ENCODE peak calls at places on chromosomes 4 and X, in seven cellular contexts. W, S, X, N, D, A and G are unnamed samples. For H3K4me1, the result is how much of the 10 kb centered on the place peaks cover.

GRCh38 chr4:71130827-71131603 is 137.6 kb downstream of the DCK start:
- DNase-seq in W (no peak), S (no peak), X (no peak), N (no peak), D (no peak), A (no peak), G (no peak)

GRCh38 chr4:129092636-129093172 is 635 bp downstream of the SCLT1 start:
- DNase-seq in W (no peak), S (no peak), X (no peak), N (no peak), D (no peak), A (no peak), G (no peak)

GRCh38 chrX:15358533-15358932 is 23.2 kb upstream of the PIGA start:
- DNase-seq in W (no peak), S (no peak), X (no peak), N (no peak), D (no peak), A (no peak), G (no peak)

GRCh38 chr4:47642985-47643745 is 158.1 kb downstream of the ATP10D start:
- DNase-seq in W (no peak), S (no peak), X (no peak), N (no peak), D (no peak), A (no peak), G (no peak)

GRCh38 chr4:120083152-120083551 is 16.5 kb upstream of the MAD2L1 start:
- DNase-seq in W (no peak), S (no peak), X (no peak), N (no peak), D (no peak), A (no peak), G (no peak)

GRCh38 chr4:178314287-178314686 is 872.0 kb upstream of the AGA start:
- DNase-seq in W (no peak), S (no peak), X (no peak), N (no peak), D (no peak), A (no peak), G (no peak)

GRCh38 chrX:14641681-14642655 is 112.6 kb downstream of the GLRA2 start:
- DNase-seq in W (no peak), S (no peak), X (no peak), N (no peak), D (no peak), A (no peak), G (no peak)

GRCh38 chr4:48175328-48175727 is 41.3 kb upstream of the TXK start:
- DNase-seq in W (no peak), S (no peak), X (no peak), N (no peak), D (no peak), A (no peak), G (peak)

GRCh38 chrX:10327651-10328050 is 170.9 kb downstream of the CLCN4 start:
- DNase-seq in W (no peak), S (no peak), X (no peak), N (no peak), D (no peak), A (peak), G (peak)

GRCh38 chrX:129637217-129638109 is 17.3 kb downstream of the APLN start:
- DNase-seq in W (peak), S (peak), X (peak), N (peak), D (peak), A (peak), G (peak)

GRCh38 chr4:1576200-1576960 is 107.7 kb downstream of the FAM53A start:
- DNase-seq in W (no peak), S (no peak), X (no peak), N (peak), D (peak), A (no peak), G (peak)

GRCh38 chr4:17236686-17237085 is 275.2 kb downstream of the QDPR start:
- DNase-seq in W (no peak), S (no peak), X (no peak), N (no peak), D (no peak), A (no peak), G (no peak)

GRCh38 chr4:47040828-47041227 is 9.5 kb downstream of the GABRB1 start:
- DNase-seq in W (no peak), S (no peak), X (no peak), N (no peak), D (no peak), A (no peak), G (no peak)

GRCh38 chr4:108333353-108333920 is 164.7 kb upstream of the LEF1 start:
- DNase-seq in W (no peak), S (no peak), X (no peak), N (no peak), D (no peak), A (no peak), G (no peak)

GRCh38 chrX:24646745-24647182 is 383 bp downstream of the PCYT1B start:
- DNase-seq in W (no peak), S (peak), X (peak), N (no peak), D (no peak), A (no peak), G (no peak)

GRCh38 chrX:118528089-118528753 is 32.6 kb downstream of the DOCK11 start:
- DNase-seq in W (peak), S (no peak), X (no peak), N (no peak), D (no peak), A (no peak), G (no peak)

GRCh38 chr4:17197070-17197469 is 298.6 kb upstream of the LDB2 start:
- DNase-seq in W (no peak), S (no peak), X (no peak), N (no peak), D (no peak), A (no peak), G (no peak)

GRCh38 chr4:156771171-156771837 is 200.3 kb downstream of the PDGFC start:
- DNase-seq in W (no peak), S (peak), X (peak), N (no peak), D (no peak), A (no peak), G (no peak)

GRCh38 chr4:2395038-2395437 is 23.4 kb downstream of the ZFYVE28 start:
- DNase-seq in W (no peak), S (no peak), X (no peak), N (no peak), D (no peak), A (no peak), G (no peak)

GRCh38 chrX:55008571-55009358 is 8.6 kb downstream of the APEX2 start:
- DNase-seq in W (no peak), S (no peak), X (peak), N (no peak), D (no peak), A (no peak), G (no peak)

GRCh38 chr4:71713611-71714203 is 70.2 kb downstream of the GC start:
- DNase-seq in W (no peak), S (peak), X (peak), N (no peak), D (no peak), A (no peak), G (no peak)

GRCh38 chr4:85381968-85382367 is 93.0 kb upstream of the ARHGAP24 start:
- DNase-seq in W (no peak), S (no peak), X (no peak), N (no peak), D (no peak), A (no peak), G (no peak)

GRCh38 chr4:55661398-55662056 is 25.4 kb upstream of the NMU start:
- DNase-seq in W (no peak), S (no peak), X (no peak), N (no peak), D (no peak), A (no peak), G (no peak)

GRCh38 chr4:89329280-89329679 is 21.7 kb upstream of the GPRIN3 start:
- DNase-seq in W (no peak), S (no peak), X (no peak), N (no peak), D (no peak), A (no peak), G (no peak)

GRCh38 chr4:152169666-152170065 is 366.2 kb downstream of the FBXW7 start:
- DNase-seq in W (no peak), S (no peak), X (no peak), N (no peak), D (no peak), A (no peak), G (peak)

GRCh38 chr4:156609421-156609820 is 362.2 kb downstream of the PDGFC start:
- DNase-seq in W (no peak), S (no peak), X (no peak), N (peak), D (no peak), A (no peak), G (peak)

GRCh38 chr4:173821851-173822250 is 291.8 kb upstream of the HAND2 start:
- DNase-seq in W (no peak), S (no peak), X (no peak), N (no peak), D (no peak), A (no peak), G (no peak)

GRCh38 chr4:112550728-112551127 is 34.7 kb upstream of the NEUROG2 start:
- DNase-seq in W (no peak), S (no peak), X (no peak), N (no peak), D (no peak), A (no peak), G (no peak)

GRCh38 chr4:102735578-102735977 is 25.2 kb downstream of the MANBA start:
- DNase-seq in W (no peak), S (no peak), X (no peak), N (no peak), D (no peak), A (no peak), G (no peak)

GRCh38 chrX:145817299-145817665 is 347 bp upstream of the SLITRK2 start:
- DNase-seq in W (no peak), S (no peak), X (no peak), N (peak), D (peak), A (no peak), G (peak)

GRCh38 chr4:186297013-186297645 is 31.1 kb downstream of the F11 start:
- DNase-seq in W (no peak), S (peak), X (peak), N (no peak), D (no peak), A (no peak), G (no peak)

GRCh38 chrX:17412692-17413091 is 37.7 kb downstream of the NHS start:
- DNase-seq in W (no peak), S (peak), X (no peak), N (no peak), D (no peak), A (no peak), G (no peak)

GRCh38 chr4:42371306-42372063 is 25.8 kb upstream of the SHISA3 start:
- DNase-seq in W (no peak), S (peak), X (peak), N (no peak), D (no peak), A (peak), G (no peak)

DNA sequence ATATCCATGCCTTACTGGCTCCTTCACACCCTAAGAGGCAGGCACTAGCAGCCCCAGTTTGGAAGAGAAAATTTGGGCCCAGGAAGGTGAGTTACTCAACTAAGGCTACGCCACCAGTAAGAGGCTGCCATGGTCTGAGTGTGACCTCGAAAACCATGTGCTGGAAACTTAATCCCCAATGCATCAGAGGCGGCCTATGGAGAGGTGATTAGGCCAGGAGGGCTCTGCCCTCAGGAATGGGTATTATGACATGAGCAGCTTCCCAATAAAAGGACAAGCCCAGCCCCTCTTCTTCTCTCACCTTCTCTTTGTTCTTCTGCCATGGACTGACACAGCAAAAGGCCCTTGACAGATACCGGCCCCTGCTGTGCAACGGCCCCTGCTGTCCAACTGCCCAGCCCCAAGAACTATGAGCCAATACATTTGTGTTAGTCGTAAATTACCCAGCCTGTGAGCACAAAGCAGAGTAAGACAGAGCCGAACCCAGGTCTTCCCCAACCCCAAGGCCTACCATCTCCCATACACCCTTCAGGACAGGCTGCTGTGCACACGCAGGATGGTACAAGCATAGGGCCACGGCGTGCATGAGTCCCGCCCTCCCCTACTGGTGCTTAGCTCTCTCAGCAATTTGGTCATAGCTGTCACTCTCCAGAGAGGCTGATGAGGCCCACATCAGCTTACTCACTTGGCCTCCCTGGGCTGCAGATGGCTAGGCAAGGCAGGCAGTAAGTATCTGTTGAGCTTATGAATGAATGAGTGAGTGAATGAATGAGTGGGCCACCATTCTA is 14.2 kb downstream of the WDR1 start:
- DNase-seq in W (no peak), S (no peak), X (no peak), N (no peak), D (no peak), A (no peak), G (no peak)
- H3K4me1 ChIP-seq in W (half or more), S (under half), X (half or more), N (half or more), D (under half), A (under half), G (under half)

GRCh38 chrX:120302434-120302833 is 8.8 kb downstream of the TMEM255A start:
- DNase-seq in W (peak), S (no peak), X (no peak), N (no peak), D (no peak), A (no peak), G (peak)
- H3K4me1 ChIP-seq in W (under half), S (under half), X (under half), N (under half), D (under half), A (under half), G (under half)

GRCh38 chr4:10093801-10094552 is 22.6 kb downstream of the WDR1 start:
- DNase-seq in W (no peak), S (peak), X (peak), N (peak), D (no peak), A (no peak), G (no peak)

GRCh38 chr4:10093273-10093621 is 23.4 kb downstream of the WDR1 start:
- DNase-seq in W (no peak), S (no peak), X (no peak), N (no peak), D (peak), A (no peak), G (no peak)

GRCh38 chr4:10096201-10096975 is 20.2 kb downstream of the WDR1 start:
- DNase-seq in W (peak), S (no peak), X (peak), N (peak), D (no peak), A (no peak), G (no peak)

GRCh38 chr4:10095296-10095991 is 21.2 kb downstream of the WDR1 start:
- DNase-seq in W (peak), S (no peak), X (no peak), N (peak), D (no peak), A (no peak), G (no peak)

GRCh38 chr4:10094841-10095240 is 21.8 kb downstream of the WDR1 start:
- DNase-seq in W (no peak), S (no peak), X (no peak), N (peak), D (no peak), A (no peak), G (no peak)
- H3K4me1 ChIP-seq in W (half or more), S (under half), X (half or more), N (half or more), D (under half), A (under half), G (under half)

GRCh38 chr4:184280104-184280503 is 62.4 kb upstream of the ENPP6 start:
- DNase-seq in W (no peak), S (no peak), X (no peak), N (no peak), D (no peak), A (no peak), G (no peak)
- H3K4me1 ChIP-seq in W (under half), S (under half), X (under half), N (under half), D (under half), A (under half), G (under half)

DNA sequence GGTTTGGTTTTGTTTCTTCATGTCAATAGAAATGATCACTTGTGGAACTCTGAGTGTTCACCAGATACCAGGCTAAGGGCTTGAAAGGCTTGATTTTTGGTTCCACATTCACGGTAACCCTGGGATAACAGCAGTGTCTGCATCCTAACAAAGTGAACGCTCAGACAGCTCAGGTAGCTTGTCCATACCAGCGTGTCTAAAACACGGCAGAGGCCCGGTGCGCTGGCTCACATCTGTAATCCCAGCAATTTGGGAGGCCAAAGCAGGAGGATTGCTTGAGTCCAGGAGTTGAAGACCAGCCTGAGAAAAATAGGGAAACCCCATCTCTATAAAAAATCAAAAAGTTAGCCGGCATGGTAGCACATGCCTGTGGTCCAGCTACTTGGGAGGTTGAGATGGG is 49.0 kb downstream of the HTRA3 start:
- DNase-seq in W (no peak), S (no peak), X (no peak), N (no peak), D (peak), A (no peak), G (no peak)
- H3K4me1 ChIP-seq in W (under half), S (under half), X (under half), N (under half), D (under half), A (under half), G (under half)

DNA sequence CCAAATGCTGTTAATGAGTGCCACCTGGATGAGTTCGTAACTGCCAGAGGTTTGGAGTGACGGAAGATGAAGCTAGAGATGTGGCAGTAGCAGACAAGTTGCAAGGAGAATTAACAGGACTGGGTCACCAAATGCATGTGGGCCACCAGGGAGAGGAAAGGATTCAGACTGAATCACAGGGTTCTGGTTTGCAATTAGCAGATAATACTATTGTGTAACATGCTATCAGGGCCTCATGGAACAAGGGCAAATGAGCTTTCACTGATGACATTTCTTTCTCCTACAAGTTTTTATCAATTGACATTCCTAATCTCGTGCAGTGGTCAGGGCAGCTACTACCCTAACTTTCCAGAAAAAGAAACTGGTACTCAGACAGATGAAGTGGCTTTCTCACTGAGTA is 21.4 kb downstream of the GAB3 start:
- DNase-seq in W (no peak), S (no peak), X (no peak), N (no peak), D (no peak), A (no peak), G (no peak)
- H3K4me1 ChIP-seq in W (half or more), S (under half), X (half or more), N (half or more), D (under half), A (under half), G (under half)

DNA sequence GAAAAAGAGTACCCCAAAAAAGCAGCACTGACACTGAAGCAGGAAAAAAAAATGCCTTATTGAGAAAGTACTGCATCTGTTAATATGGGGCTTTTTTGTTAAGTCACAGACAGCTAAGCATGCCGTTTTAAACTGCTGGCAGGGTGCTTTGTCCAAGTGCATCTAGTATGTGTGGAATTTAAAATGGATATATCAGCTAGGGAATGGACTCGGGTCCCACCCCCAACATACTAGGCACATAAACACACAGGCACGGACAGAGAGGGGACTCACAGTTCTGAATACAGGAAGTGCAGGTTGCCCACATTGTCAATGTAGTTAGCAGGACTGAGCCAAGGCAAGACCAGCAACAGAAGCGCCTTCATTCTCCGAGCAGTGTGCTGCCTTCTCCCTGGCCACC is 33.7 kb downstream of the LNX1 start:
- DNase-seq in W (no peak), S (no peak), X (no peak), N (no peak), D (no peak), A (no peak), G (no peak)
- H3K4me1 ChIP-seq in W (under half), S (under half), X (under half), N (under half), D (under half), A (under half), G (under half)

DNA sequence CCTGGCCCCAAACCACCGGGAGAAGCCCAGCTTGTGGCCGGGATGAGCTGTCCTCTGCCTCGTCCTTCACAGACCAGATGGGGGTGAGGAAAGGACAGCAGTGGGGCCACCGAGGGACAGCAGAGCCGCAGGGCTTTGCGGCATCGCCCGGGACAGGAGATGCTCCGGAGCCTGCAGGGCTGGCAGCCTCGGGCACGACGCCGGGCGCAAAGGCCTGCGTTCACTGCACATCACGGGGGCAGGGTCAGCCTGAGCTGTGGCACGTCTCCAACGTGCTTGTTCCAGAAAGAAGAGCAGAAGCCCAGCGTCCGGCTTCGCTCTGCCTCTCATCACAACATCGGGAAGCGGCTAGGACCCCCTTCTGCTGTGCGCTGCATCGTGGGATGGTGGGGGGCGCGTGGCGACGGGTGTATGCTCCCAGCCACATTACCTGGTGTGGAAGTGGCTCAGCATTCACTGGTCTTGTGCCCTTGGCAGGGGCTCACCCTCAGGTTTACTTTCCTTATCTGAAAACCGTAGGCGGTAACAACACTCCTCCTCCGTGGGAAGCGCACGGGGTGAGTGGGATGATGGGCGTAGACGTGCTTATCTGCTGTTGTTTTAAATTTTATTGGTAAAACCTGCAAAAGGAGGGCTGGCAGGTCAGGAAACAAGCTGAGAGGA is 7.4 kb downstream of the TADA2B start:
- DNase-seq in W (no peak), S (no peak), X (no peak), N (no peak), D (peak), A (no peak), G (no peak)
- H3K4me1 ChIP-seq in W (under half), S (under half), X (under half), N (half or more), D (under half), A (under half), G (under half)

DNA sequence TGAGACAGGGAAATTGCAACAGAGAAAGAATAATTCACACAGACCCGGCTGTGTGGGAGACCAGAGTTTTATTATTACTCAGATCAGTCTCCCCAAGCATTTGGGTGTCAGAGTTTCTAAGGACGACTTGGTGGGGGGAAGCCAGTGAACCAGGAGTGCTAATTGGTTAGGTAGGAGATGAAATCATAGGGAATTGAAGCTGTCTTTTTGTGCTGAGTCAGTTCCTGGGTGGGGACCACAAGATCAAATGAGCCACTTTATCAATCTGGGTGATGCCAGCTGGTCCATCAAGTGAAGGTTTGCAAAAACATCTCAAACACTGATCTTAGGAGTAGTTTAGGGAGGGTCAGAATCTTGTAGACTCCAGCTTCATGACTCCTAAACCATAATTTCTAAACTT is 560.7 kb downstream of the ADGRL3 start:
- DNase-seq in W (no peak), S (no peak), X (no peak), N (no peak), D (no peak), A (no peak), G (no peak)
- H3K4me1 ChIP-seq in W (under half), S (under half), X (under half), N (under half), D (under half), A (under half), G (under half)